ENCODE peak calls at places on chromosomes 16 and 17, in six cellular contexts. V is A549, E is PC-9, N is GM23338, K is fibroblast of lung, H is astrocyte. J is an unnamed sample.

GRCh38 chr17:34025179-34025551 is 229.9 kb upstream of the CCL2 start:
- DNase-seq in V (no peak), E (no peak), N (no peak), K (no peak), H (no peak), J (no peak)

GRCh38 chr16:3578121-3578520 is 918 bp upstream of the NLRC3 start:
- DNase-seq in V (no peak), E (no peak), N (no peak), K (no peak), H (no peak), J (no peak)

GRCh38 chr17:4007346-4008081 is 43.3 kb upstream of the ATP2A3 start:
- DNase-seq in V (no peak), E (no peak), N (peak), K (no peak), H (no peak), J (peak)

GRCh38 chr16:88611220-88611821 is 27.1 kb upstream of the IL17C start:
- DNase-seq in V (no peak), E (no peak), N (peak), K (no peak), H (no peak), J (peak)

GRCh38 chr17:10772425-10773380 is 31.2 kb downstream of the TMEM238L start:
- DNase-seq in V (no peak), E (peak), N (peak), K (no peak), H (no peak), J (no peak)

GRCh38 chr17:39283896-39284295 is 58.2 kb upstream of the STAC2 start:
- DNase-seq in V (no peak), E (no peak), N (no peak), K (no peak), H (no peak), J (no peak)

GRCh38 chr16:7512503-7512902 is 179.9 kb downstream of the RBFOX1 start:
- DNase-seq in V (no peak), E (no peak), N (no peak), K (no peak), H (no peak), J (no peak)

GRCh38 chr17:61797283-61797682 is 66.0 kb downstream of the BRIP1 start:
- DNase-seq in V (no peak), E (no peak), N (no peak), K (no peak), H (no peak), J (no peak)

GRCh38 chr16:16788004-16788403 is 409.1 kb downstream of the NPIPA7 start:
- DNase-seq in V (no peak), E (no peak), N (peak), K (no peak), H (no peak), J (no peak)

GRCh38 chr16:30992381-30992780 is 7.4 kb downstream of the HSD3B7 start:
- DNase-seq in V (no peak), E (no peak), N (no peak), K (no peak), H (no peak), J (no peak)
- H3K4me2 ChIP-seq in V (no peak), E (no peak), N (no peak), K (no peak), H (no peak), J (no peak)

GRCh38 chr16:83995756-83996155 is 27.7 kb downstream of the NECAB2 start:
- DNase-seq in V (no peak), E (no peak), N (peak), K (peak), H (no peak), J (no peak)

GRCh38 chr16:83994703-83995102 is 26.7 kb downstream of the NECAB2 start:
- DNase-seq in V (no peak), E (no peak), N (no peak), K (no peak), H (no peak), J (no peak)

GRCh38 chr16:83998091-83998490 is 30.0 kb downstream of the NECAB2 start:
- DNase-seq in V (no peak), E (no peak), N (no peak), K (no peak), H (no peak), J (no peak)

GRCh38 chr16:83994087-83994486 is 26.0 kb downstream of the NECAB2 start:
- DNase-seq in V (peak), E (peak), N (no peak), K (peak), H (peak), J (peak)

GRCh38 chr16:83996481-83997252 is 28.6 kb downstream of the NECAB2 start:
- DNase-seq in V (peak), E (no peak), N (peak), K (no peak), H (no peak), J (no peak)
- TF ChIP-seq CTCF in V (no peak), E (no peak), N (peak), K (no peak), H (no peak), J (peak)

DNA sequence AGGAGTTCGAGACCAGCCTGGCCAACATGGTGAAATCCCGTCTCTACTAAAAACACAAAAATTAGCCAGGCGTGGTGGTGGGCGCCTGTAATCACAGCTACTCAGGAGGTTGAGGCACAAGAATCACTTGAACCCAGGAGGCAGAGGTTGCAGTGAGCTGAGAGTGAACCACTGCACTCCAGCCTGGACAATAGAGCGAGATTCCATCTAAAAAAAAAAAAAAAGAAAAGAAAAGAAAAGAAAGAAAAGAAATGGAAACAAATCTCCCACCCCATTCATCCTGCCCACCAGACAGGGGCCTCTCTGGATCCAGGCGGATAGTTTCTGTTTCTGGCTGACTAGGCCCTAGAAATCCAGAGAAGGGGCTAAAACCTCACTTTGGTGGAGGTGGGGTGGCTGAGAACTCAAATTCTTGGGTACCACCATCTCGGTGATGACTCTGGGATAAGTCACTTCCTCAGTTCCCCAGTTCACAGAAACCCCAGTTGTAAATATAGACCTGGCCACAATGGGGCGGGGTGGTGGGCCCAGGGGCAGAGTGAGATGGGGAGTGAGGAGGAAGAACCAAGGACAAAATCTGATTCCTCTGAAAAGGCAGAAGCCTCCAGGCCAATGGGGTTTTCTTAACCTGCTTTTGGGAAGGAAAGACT is 22.2 kb downstream of the SOCS1 start:
- DNase-seq in V (no peak), E (no peak), N (peak), K (no peak), H (no peak), J (no peak)
- H3K4me2 ChIP-seq in V (no peak), E (no peak), N (no peak), K (no peak), H (no peak), J (no peak)

GRCh38 chr16:23847251-23847650 is 11.5 kb downstream of the PRKCB start:
- DNase-seq in V (no peak), E (no peak), N (no peak), K (no peak), H (no peak), J (no peak)
- TF ChIP-seq CTCF in V (no peak), E (no peak), N (no peak), K (no peak), H (no peak), J (no peak)

GRCh38 chr16:58753711-58754134 is 19.6 kb upstream of the GOT2 start:
- DNase-seq in V (no peak), E (no peak), N (no peak), K (no peak), H (no peak), J (no peak)

GRCh38 chr16:58755989-58756649 is 22.0 kb upstream of the GOT2 start:
- DNase-seq in V (peak), E (peak), N (peak), K (peak), H (peak), J (no peak)

DNA sequence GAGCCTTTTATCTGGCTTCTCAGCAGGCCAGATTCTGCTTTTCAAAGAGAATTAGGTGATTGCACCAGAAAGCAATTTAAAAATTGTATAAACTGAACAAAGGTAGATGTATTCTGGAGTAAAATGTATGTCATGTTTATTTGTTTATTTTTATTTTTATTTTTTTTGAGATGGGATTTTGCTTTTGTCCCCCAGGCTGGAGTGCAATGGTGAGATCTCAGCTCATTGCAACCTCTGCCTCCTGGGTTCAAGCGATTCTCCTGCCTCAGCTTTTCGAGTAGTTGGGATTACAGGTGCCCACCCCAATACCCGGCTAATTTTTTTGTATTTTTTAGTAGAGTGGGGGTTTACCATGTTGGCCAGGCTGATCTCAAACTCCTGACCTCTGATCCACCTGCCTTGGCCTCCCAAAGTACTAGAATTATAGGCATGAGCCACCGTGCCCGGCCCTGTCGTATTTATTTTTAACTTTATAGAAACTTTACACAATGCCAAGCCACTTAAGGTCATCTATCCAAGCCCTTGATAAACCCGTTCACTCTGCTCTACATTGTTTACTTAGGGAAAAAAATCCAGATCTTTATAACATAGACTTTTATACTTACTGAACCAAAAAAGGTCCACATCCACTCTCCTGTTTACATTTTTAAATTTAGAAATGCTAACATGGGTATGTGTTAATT is 22.7 kb upstream of the GOT2 start:
- DNase-seq in V (no peak), E (no peak), N (no peak), K (no peak), H (no peak), J (no peak)
- H3K4me2 ChIP-seq in V (no peak), E (no peak), N (no peak), K (no peak), H (no peak), J (no peak)

GRCh38 chr16:74053310-74053709 is 243.3 kb upstream of the PSMD7 start:
- DNase-seq in V (no peak), E (no peak), N (no peak), K (no peak), H (no peak), J (no peak)
- TF ChIP-seq CTCF in V (no peak), E (no peak), N (no peak), K (no peak), H (no peak), J (no peak)

DNA sequence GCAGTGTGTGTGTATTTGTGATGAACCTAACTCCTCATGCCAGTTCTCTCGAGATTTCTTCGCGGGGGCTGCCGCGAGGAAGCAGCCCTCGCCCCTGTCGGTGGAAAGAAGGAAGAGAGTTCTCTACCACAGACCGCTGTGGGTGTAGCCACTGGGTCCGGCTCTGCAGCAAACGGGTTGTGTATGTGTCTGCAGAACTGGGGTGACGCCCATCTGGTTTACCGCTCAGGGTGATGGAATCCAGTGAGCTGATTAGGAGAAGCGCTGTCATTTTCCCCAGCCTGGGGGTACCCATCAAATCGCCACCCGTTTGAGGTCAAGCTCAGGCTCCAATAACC is 7.7 kb downstream of the CORO6 start:
- DNase-seq in V (no peak), E (no peak), N (peak), K (no peak), H (no peak), J (peak)
- H3K4me2 ChIP-seq in V (peak), E (no peak), N (peak), K (no peak), H (peak), J (peak)

GRCh38 chr16:79169239-79169638 is 431.3 kb downstream of the MAF start:
- DNase-seq in V (no peak), E (no peak), N (peak), K (peak), H (no peak), J (no peak)
- TF ChIP-seq CTCF in V (no peak), E (no peak), N (peak), K (no peak), H (no peak), J (no peak)

DNA sequence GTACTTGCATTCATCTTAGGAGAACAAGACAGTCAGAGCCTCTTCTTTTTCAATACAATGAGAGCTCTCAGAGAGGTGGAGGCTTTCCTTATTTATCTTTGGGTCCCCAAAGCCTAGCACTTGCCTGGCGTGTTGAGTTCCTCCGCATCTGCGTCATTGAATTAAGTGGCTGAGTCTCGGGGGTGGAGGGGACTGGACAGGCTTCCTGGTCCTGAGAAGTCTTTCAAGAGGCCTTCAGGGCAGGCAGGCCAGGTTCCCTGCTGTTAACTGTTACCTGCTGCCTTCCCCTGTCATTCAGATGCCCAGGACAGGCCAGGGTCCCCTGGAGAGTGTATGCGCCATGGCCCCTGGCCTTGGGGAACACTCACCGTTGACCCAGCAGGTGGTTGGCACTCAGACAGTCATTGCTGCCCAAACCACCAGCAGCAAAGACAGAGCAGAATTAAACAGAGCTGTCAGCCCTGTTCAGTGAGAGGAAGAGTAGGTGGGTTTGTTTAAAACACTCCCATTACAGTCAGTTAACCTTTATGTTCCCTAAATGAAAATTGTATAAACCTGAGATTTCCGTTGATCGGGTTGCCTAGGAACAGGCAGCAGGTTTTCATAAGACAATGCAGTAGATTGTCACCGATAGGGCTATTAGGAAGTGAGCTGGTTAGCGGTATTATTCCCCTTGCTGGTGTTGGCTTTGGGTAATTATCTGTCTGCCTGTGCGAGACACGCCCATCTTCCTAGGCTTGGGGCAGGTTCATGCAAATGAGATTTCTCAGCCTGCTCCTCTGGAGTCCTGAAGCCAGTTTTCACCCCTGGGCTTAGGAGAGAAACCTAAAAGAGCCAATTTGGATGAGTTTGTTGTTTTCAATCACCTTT is 132.7 kb downstream of the CCDC182 start:
- DNase-seq in V (no peak), E (no peak), N (peak), K (no peak), H (no peak), J (peak)
- H3K4me2 ChIP-seq in V (no peak), E (no peak), N (no peak), K (no peak), H (no peak), J (no peak)

J was measured in osteoblast.